ENCODE peak calls at places on chromosome 6, in eight cellular contexts. One of them, this sample, is unnamed.

GRCh38 chr6:10463491-10464481 is 48.9 kb upstream of the TFAP2A start:
- DNase-seq in cardiac muscle cell: no peak
- DNase-seq in A549: no peak
- DNase-seq in stomach: no peak
- DNase-seq in heart right ventricle: no peak
- DNase-seq in suprapubic skin: no peak
- DNase-seq in colonic mucosa: no peak
- DNase-seq in uterus: no peak
- DNase-seq in this sample: no peak

GRCh38 chr6:25027221-25027916 is 91.6 kb upstream of the RIPOR2 start:
- DNase-seq in cardiac muscle cell: no peak
- DNase-seq in A549: no peak
- DNase-seq in stomach: peak; percentile 39
- DNase-seq in heart right ventricle: no peak
- DNase-seq in suprapubic skin: no peak
- DNase-seq in colonic mucosa: peak; percentile 29
- DNase-seq in uterus: no peak
- DNase-seq in this sample: no peak

GRCh38 chr6:113684382-113684901 is 172.7 kb upstream of the MARCKS start:
- DNase-seq in cardiac muscle cell: no peak
- DNase-seq in A549: no peak
- DNase-seq in stomach: no peak
- DNase-seq in heart right ventricle: no peak
- DNase-seq in suprapubic skin: no peak
- DNase-seq in colonic mucosa: no peak
- DNase-seq in uterus: no peak
- DNase-seq in this sample: no peak

GRCh38 chr6:52820198-52820597 is 16.6 kb upstream of the GSTA1 start:
- DNase-seq in cardiac muscle cell: no peak
- DNase-seq in A549: no peak
- DNase-seq in stomach: no peak
- DNase-seq in heart right ventricle: no peak
- DNase-seq in suprapubic skin: no peak
- DNase-seq in colonic mucosa: no peak
- DNase-seq in uterus: no peak
- DNase-seq in this sample: no peak

GRCh38 chr6:160421854-160422253 is 73.7 kb downstream of the SLC22A3 start:
- DNase-seq in cardiac muscle cell: no peak
- DNase-seq in A549: no peak
- DNase-seq in stomach: no peak
- DNase-seq in heart right ventricle: peak; percentile 40
- DNase-seq in suprapubic skin: no peak
- DNase-seq in colonic mucosa: no peak
- DNase-seq in uterus: peak; percentile 76
- DNase-seq in this sample: peak; percentile 40

GRCh38 chr6:75096986-75097385 is 108.9 kb downstream of the COL12A1 start:
- DNase-seq in cardiac muscle cell: no peak
- DNase-seq in A549: no peak
- DNase-seq in stomach: no peak
- DNase-seq in heart right ventricle: no peak
- DNase-seq in suprapubic skin: no peak
- DNase-seq in colonic mucosa: no peak
- DNase-seq in uterus: no peak
- DNase-seq in this sample: no peak

GRCh38 chr6:17478223-17478907 is 85.0 kb downstream of the CAP2 start:
- DNase-seq in cardiac muscle cell: no peak
- DNase-seq in A549: no peak
- DNase-seq in stomach: no peak
- DNase-seq in heart right ventricle: no peak
- DNase-seq in suprapubic skin: no peak
- DNase-seq in colonic mucosa: no peak
- DNase-seq in uterus: no peak
- DNase-seq in this sample: no peak

GRCh38 chr6:162050579-162050978 is 677.0 kb downstream of the PRKN start:
- DNase-seq in cardiac muscle cell: no peak
- DNase-seq in A549: no peak
- DNase-seq in stomach: no peak
- DNase-seq in heart right ventricle: no peak
- DNase-seq in suprapubic skin: no peak
- DNase-seq in colonic mucosa: no peak
- DNase-seq in uterus: no peak
- DNase-seq in this sample: no peak

GRCh38 chr6:157229733-157230132 is 93.6 kb downstream of the TMEM242 start:
- DNase-seq in cardiac muscle cell: no peak
- DNase-seq in A549: no peak
- DNase-seq in stomach: no peak
- DNase-seq in heart right ventricle: no peak
- DNase-seq in suprapubic skin: peak; percentile 56
- DNase-seq in colonic mucosa: peak; percentile 75
- DNase-seq in uterus: no peak
- DNase-seq in this sample: no peak

GRCh38 chr6:47016236-47016635 is 25.9 kb downstream of the ADGRF1 start:
- DNase-seq in cardiac muscle cell: no peak
- DNase-seq in A549: no peak
- DNase-seq in stomach: no peak
- DNase-seq in heart right ventricle: no peak
- DNase-seq in suprapubic skin: no peak
- DNase-seq in colonic mucosa: no peak
- DNase-seq in uterus: no peak
- DNase-seq in this sample: no peak

GRCh38 chr6:56848105-56848504 is 106.8 kb upstream of the BEND6 start:
- DNase-seq in cardiac muscle cell: no peak
- DNase-seq in A549: no peak
- DNase-seq in stomach: no peak
- DNase-seq in heart right ventricle: no peak
- DNase-seq in suprapubic skin: no peak
- DNase-seq in colonic mucosa: no peak
- DNase-seq in uterus: no peak
- DNase-seq in this sample: no peak

GRCh38 chr6:3088853-3089445 is 20.7 kb downstream of the RIPK1 start:
- DNase-seq in cardiac muscle cell: no peak
- DNase-seq in A549: no peak
- DNase-seq in stomach: no peak
- DNase-seq in heart right ventricle: no peak
- DNase-seq in suprapubic skin: no peak
- DNase-seq in colonic mucosa: no peak
- DNase-seq in uterus: peak; percentile 30
- DNase-seq in this sample: no peak

GRCh38 chr6:45327956-45328522 is at the start of gene RUNX2:
- DNase-seq in cardiac muscle cell: peak; percentile 17
- DNase-seq in A549: no peak
- DNase-seq in stomach: no peak
- DNase-seq in heart right ventricle: no peak
- DNase-seq in suprapubic skin: no peak
- DNase-seq in colonic mucosa: no peak
- DNase-seq in uterus: no peak
- DNase-seq in this sample: no peak

GRCh38 chr6:41679696-41680095 is 41.4 kb downstream of the MDFI start:
- DNase-seq in cardiac muscle cell: no peak
- DNase-seq in A549: no peak
- DNase-seq in stomach: no peak
- DNase-seq in heart right ventricle: no peak
- DNase-seq in suprapubic skin: no peak
- DNase-seq in colonic mucosa: no peak
- DNase-seq in uterus: no peak
- DNase-seq in this sample: no peak

GRCh38 chr6:35496036-35496850 is 636 bp downstream of the TEAD3 start:
- DNase-seq in cardiac muscle cell: peak; percentile 73
- DNase-seq in A549: peak; percentile 43
- DNase-seq in stomach: peak; percentile 54
- DNase-seq in heart right ventricle: peak; percentile 50
- DNase-seq in suprapubic skin: peak; percentile 82
- DNase-seq in colonic mucosa: peak; percentile 64
- DNase-seq in uterus: peak; percentile 78
- DNase-seq in this sample: peak; percentile 49
- H3K4me1 ChIP-seq in cardiac muscle cell: peaks cover 44% of the 10 kb centered on the region
- H3K4me1 ChIP-seq in A549: peaks cover 11% of the 10 kb centered on the region
- H3K4me1 ChIP-seq in stomach: peaks cover 65% of the 10 kb centered on the region
- H3K4me1 ChIP-seq in heart right ventricle: peaks cover 49% of the 10 kb centered on the region
- H3K4me1 ChIP-seq in suprapubic skin: peaks cover 63% of the 10 kb centered on the region
- H3K4me1 ChIP-seq in colonic mucosa: peaks cover 15% of the 10 kb centered on the region
- H3K4me1 ChIP-seq in uterus: peaks cover 32% of the 10 kb centered on the region
- H3K4me1 ChIP-seq in this sample: peaks cover 45% of the 10 kb centered on the region

DNA sequence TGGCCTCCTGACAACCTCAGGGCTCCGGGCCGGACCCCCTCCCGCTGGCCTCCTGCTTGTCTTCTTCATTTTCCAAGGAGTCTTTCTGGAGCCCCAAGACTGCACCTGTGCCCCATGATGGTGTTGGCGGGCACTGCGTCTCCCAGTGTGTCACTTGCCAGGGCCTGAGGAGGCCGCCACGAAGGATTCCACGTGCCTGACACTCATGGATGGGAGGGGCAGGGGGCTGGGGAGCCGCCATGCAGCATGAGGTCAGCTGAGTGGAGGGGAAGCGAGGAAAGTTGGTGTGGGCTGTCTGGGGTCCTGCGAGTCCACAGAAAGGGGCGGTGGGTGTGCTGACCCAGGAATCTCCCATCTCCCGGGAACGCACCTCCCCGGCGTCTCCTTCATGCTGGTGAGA is 165.7 kb downstream of the SMOC2 start:
- DNase-seq in cardiac muscle cell: no peak
- DNase-seq in A549: no peak
- DNase-seq in stomach: no peak
- DNase-seq in heart right ventricle: no peak
- DNase-seq in suprapubic skin: no peak
- DNase-seq in colonic mucosa: no peak
- DNase-seq in uterus: no peak
- DNase-seq in this sample: no peak
- H3K9me3 ChIP-seq in cardiac muscle cell: no peaks in the 10 kb centered on the region
- H3K9me3 ChIP-seq in A549: no peaks in the 10 kb centered on the region
- H3K9me3 ChIP-seq in stomach: no peaks in the 10 kb centered on the region
- H3K9me3 ChIP-seq in heart right ventricle: no peaks in the 10 kb centered on the region
- H3K9me3 ChIP-seq in suprapubic skin: no peaks in the 10 kb centered on the region
- H3K9me3 ChIP-seq in colonic mucosa: no peaks in the 10 kb centered on the region
- H3K9me3 ChIP-seq in uterus: no peaks in the 10 kb centered on the region
- H3K9me3 ChIP-seq in this sample: no peaks in the 10 kb centered on the region

DNA sequence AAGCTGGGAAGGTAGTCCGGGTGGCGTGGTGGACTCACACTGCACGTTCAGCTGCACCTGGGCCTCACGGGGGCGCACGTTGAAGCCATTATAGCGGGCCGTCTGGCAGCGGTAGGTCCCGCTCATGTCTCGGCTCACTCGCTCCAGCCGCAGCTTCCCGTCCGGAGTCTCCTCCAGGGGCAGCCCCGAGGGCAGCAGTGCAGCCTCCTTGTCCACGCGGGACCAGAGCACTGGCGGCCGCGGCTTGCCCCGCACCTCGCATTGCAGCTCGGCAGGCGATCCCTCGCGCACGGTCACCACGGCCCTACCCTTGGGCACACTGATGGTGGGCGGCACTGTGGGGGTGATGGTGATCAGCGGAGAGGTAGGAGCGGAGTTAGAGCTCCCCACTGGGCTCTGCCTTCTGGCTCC is 47.6 kb downstream of the MDGA1 start:
- DNase-seq in cardiac muscle cell: peak; percentile 67
- DNase-seq in A549: no peak
- DNase-seq in stomach: no peak
- DNase-seq in heart right ventricle: peak; percentile 34
- DNase-seq in suprapubic skin: no peak
- DNase-seq in colonic mucosa: peak; percentile 31
- DNase-seq in uterus: no peak
- DNase-seq in this sample: peak; percentile 41
- H3K4me3 ChIP-seq in cardiac muscle cell: no peak overlapping the region
- H3K4me3 ChIP-seq in A549: no peak overlapping the region
- H3K4me3 ChIP-seq in stomach: no peak overlapping the region
- H3K4me3 ChIP-seq in heart right ventricle: no peak overlapping the region
- H3K4me3 ChIP-seq in suprapubic skin: no peak overlapping the region
- H3K4me3 ChIP-seq in colonic mucosa: no peak overlapping the region
- H3K4me3 ChIP-seq in uterus: no peak overlapping the region
- H3K4me3 ChIP-seq in this sample: no peak overlapping the region

DNA sequence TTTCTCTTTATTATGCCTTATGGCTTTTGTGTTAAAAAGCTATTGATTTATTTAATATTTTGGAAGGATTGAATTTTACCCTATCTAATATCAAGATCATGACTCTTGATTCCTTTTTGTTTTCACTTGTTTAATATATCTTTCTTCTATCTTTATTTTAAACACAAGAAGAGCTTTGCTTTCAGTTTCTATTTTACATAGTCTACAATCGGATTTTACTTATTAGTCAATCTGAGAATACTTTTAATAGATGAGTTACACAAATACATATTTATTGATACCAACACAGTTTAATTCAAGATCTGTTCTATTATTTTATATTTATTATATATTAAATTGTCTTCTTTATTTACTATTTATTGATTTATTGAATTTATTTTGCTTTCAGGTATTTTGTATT is 218.8 kb downstream of the ESR1 start:
- DNase-seq in cardiac muscle cell: no peak
- DNase-seq in A549: no peak
- DNase-seq in stomach: no peak
- DNase-seq in heart right ventricle: no peak
- DNase-seq in suprapubic skin: no peak
- DNase-seq in colonic mucosa: no peak
- DNase-seq in uterus: no peak
- DNase-seq in this sample: no peak
- H3K4me1 ChIP-seq in cardiac muscle cell: no peaks in the 10 kb centered on the region
- H3K4me1 ChIP-seq in A549: no peaks in the 10 kb centered on the region
- H3K4me1 ChIP-seq in stomach: no peaks in the 10 kb centered on the region
- H3K4me1 ChIP-seq in heart right ventricle: no peaks in the 10 kb centered on the region
- H3K4me1 ChIP-seq in suprapubic skin: no peaks in the 10 kb centered on the region
- H3K4me1 ChIP-seq in colonic mucosa: no peaks in the 10 kb centered on the region
- H3K4me1 ChIP-seq in uterus: no peaks in the 10 kb centered on the region
- H3K4me1 ChIP-seq in this sample: no peaks in the 10 kb centered on the region

DNA sequence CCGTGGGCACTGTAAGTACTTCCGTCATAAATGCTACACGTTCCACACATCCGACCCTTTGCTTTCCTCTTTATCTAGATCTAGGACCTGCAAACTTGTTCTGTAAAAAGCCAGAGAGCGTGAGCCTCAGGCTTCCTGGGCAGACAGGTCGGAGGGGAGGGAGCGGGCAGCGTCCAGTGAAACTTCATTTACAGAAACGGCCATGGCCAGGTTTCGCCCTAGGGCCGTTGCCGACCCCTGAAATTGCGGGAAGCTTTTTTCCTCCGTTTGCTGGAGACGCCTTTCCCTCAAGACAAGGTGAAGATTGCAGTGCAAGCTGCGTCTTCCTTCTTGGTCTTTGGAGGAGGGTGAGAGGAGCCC is 155.4 kb downstream of the DLL1 start:
- DNase-seq in cardiac muscle cell: no peak
- DNase-seq in A549: no peak
- DNase-seq in stomach: no peak
- DNase-seq in heart right ventricle: no peak
- DNase-seq in suprapubic skin: peak; percentile 76
- DNase-seq in colonic mucosa: no peak
- DNase-seq in uterus: no peak
- DNase-seq in this sample: no peak
- H3K9me3 ChIP-seq in cardiac muscle cell: no peaks in the 10 kb centered on the region
- H3K9me3 ChIP-seq in A549: no peaks in the 10 kb centered on the region
- H3K9me3 ChIP-seq in stomach: no peaks in the 10 kb centered on the region
- H3K9me3 ChIP-seq in heart right ventricle: no peaks in the 10 kb centered on the region
- H3K9me3 ChIP-seq in suprapubic skin: no peaks in the 10 kb centered on the region
- H3K9me3 ChIP-seq in colonic mucosa: no peaks in the 10 kb centered on the region
- H3K9me3 ChIP-seq in uterus: no peaks in the 10 kb centered on the region
- H3K9me3 ChIP-seq in this sample: no peaks in the 10 kb centered on the region

GRCh38 chr6:13303668-13304017 is 24.7 kb downstream of the TBC1D7 start:
- DNase-seq in cardiac muscle cell: peak; percentile 80
- DNase-seq in A549: no peak
- DNase-seq in stomach: peak; percentile 69
- DNase-seq in heart right ventricle: peak; percentile 73
- DNase-seq in suprapubic skin: peak; percentile 83
- DNase-seq in colonic mucosa: peak; percentile 81
- DNase-seq in uterus: peak; percentile 50
- DNase-seq in this sample: peak; percentile 40
- H3K4me3 ChIP-seq in cardiac muscle cell: no peak overlapping the region
- H3K4me3 ChIP-seq in A549: no peak overlapping the region
- H3K4me3 ChIP-seq in stomach: peak overlapping the region; percentile 13
- H3K4me3 ChIP-seq in heart right ventricle: no peak overlapping the region
- H3K4me3 ChIP-seq in suprapubic skin: no peak overlapping the region
- H3K4me3 ChIP-seq in colonic mucosa: no peak overlapping the region
- H3K4me3 ChIP-seq in uterus: no peak overlapping the region
- H3K4me3 ChIP-seq in this sample: no peak overlapping the region

GRCh38 chr6:137881522-137881886 is 14.4 kb downstream of the TNFAIP3 start:
- DNase-seq in cardiac muscle cell: no peak
- DNase-seq in A549: no peak
- DNase-seq in stomach: no peak
- DNase-seq in heart right ventricle: no peak
- DNase-seq in suprapubic skin: no peak
- DNase-seq in colonic mucosa: no peak
- DNase-seq in uterus: no peak
- DNase-seq in this sample: no peak
- H3K4me1 ChIP-seq in cardiac muscle cell: no peaks in the 10 kb centered on the region
- H3K4me1 ChIP-seq in A549: no peaks in the 10 kb centered on the region
- H3K4me1 ChIP-seq in stomach: no peaks in the 10 kb centered on the region
- H3K4me1 ChIP-seq in heart right ventricle: peaks cover 4% of the 10 kb centered on the region
- H3K4me1 ChIP-seq in suprapubic skin: peaks cover 27% of the 10 kb centered on the region
- H3K4me1 ChIP-seq in colonic mucosa: no peaks in the 10 kb centered on the region
- H3K4me1 ChIP-seq in uterus: no peaks in the 10 kb centered on the region
- H3K4me1 ChIP-seq in this sample: no peaks in the 10 kb centered on the region

This sample was measured in body of pancreas.